ENCODE peak calls at places on chromosomes 1 and 21, in five cellular contexts. Y, U, I, D and X are unnamed samples.

GRCh38 chr1:115133440-115133839 is 44.1 kb upstream of the TSPAN2 start:
- DNase-seq in D (no peak), Y (no peak), U (no peak), I (no peak), X (no peak)

GRCh38 chr1:235050911-235051360 is 77.7 kb downstream of the TOMM20 start:
- DNase-seq in I (no peak), Y (no peak), U (no peak), D (no peak), X (no peak)

GRCh38 chr21:45460611-45461368 is 55.8 kb downstream of the COL18A1 start:
- DNase-seq in I (peak; percentile 61), Y (no peak), D (no peak), U (no peak), X (no peak)

GRCh38 chr1:6912507-6912906 is 127.3 kb downstream of the CAMTA1 start:
- DNase-seq in Y (no peak), I (no peak), D (no peak), U (no peak), X (no peak)

GRCh38 chr1:235642021-235642942 is 7.3 kb downstream of the GNG4 start:
- DNase-seq in I (no peak), U (no peak), D (peak; percentile 56), Y (peak; percentile 42), X (peak; percentile 96)

GRCh38 chr1:23801338-23801748 is 789 bp upstream of the GALE start:
- DNase-seq in I (no peak), Y (no peak), D (peak; percentile 46), U (no peak), X (no peak)

GRCh38 chr1:99737016-99737415 is 29.4 kb downstream of the FRRS1 start:
- DNase-seq in I (peak; percentile 39), Y (no peak), D (peak; percentile 73), U (peak; percentile 39), X (peak; percentile 26)

GRCh38 chr1:3668585-3669300 is 16.4 kb downstream of the TP73 start:
- DNase-seq in U (no peak), Y (no peak), I (no peak), D (peak; percentile 96), X (peak; percentile 86)

GRCh38 chr1:179816196-179816960 is 61.2 kb downstream of the TOR1AIP2 start:
- DNase-seq in Y (no peak), I (no peak), U (no peak), D (no peak), X (no peak)

GRCh38 chr1:221723018-221723917 is 18.6 kb downstream of the DUSP10 start:
- DNase-seq in Y (no peak), D (no peak), I (no peak), U (no peak), X (no peak)

GRCh38 chr1:155080250-155081228 is 1.9 kb downstream of the EFNA3 start:
- DNase-seq in D (peak; percentile 93), I (no peak), U (no peak), Y (no peak), X (no peak)

GRCh38 chr1:205032512-205032911 is 10.5 kb upstream of the CNTN2 start:
- DNase-seq in Y (no peak), D (no peak), I (no peak), U (no peak), X (no peak)

GRCh38 chr1:100037665-100038400 is 68.0 kb downstream of the SLC35A3 start:
- DNase-seq in U (peak; percentile 90), I (peak; percentile 52), Y (peak; percentile 82), D (peak; percentile 85), X (peak; percentile 80)

GRCh38 chr1:17575786-17576584 is 36.5 kb downstream of the ARHGEF10L start:
- DNase-seq in D (no peak), Y (no peak), U (no peak), I (no peak), X (peak; percentile 40)

GRCh38 chr1:167401260-167401873 is 117.0 kb downstream of the CD247 start:
- DNase-seq in U (no peak), D (peak; percentile 65), Y (peak; percentile 14), I (peak; percentile 2), X (peak; percentile 64)

GRCh38 chr1:245008761-245009160 is 144.4 kb upstream of the HNRNPU start:
- DNase-seq in U (no peak), I (no peak), D (no peak), Y (no peak), X (no peak)

GRCh38 chr1:162196387-162196786 is 126.9 kb downstream of the NOS1AP start:
- DNase-seq in I (no peak), U (no peak), Y (no peak), D (no peak), X (no peak)

GRCh38 chr1:233111731-233112130 is 161.3 kb downstream of the NTPCR start:
- DNase-seq in I (no peak), U (no peak), Y (no peak), D (no peak), X (no peak)

GRCh38 chr21:34537838-34538237 is 25.8 kb upstream of the KCNE1 start:
- DNase-seq in U (no peak), I (no peak), Y (no peak), D (no peak), X (no peak)

GRCh38 chr1:3858231-3858981 is 1.1 kb downstream of the DFFB start:
- DNase-seq in U (peak; percentile 68), I (no peak), Y (no peak), D (peak; percentile 1), X (peak; percentile 36)

GRCh38 chr1:224534731-224535130 is 81.4 kb upstream of the CNIH3 start:
- DNase-seq in I (no peak), D (peak; percentile 85), Y (no peak), U (no peak), X (no peak)

GRCh38 chr1:157363660-157364140 is 188.6 kb downstream of the FCRL5 start:
- DNase-seq in D (no peak), U (no peak), I (no peak), Y (no peak), X (peak; percentile 23)

GRCh38 chr1:3650248-3651010 is 526 bp upstream of the WRAP73 start:
- DNase-seq in Y (no peak), I (no peak), D (no peak), U (no peak), X (no peak)

GRCh38 chr21:44376606-44377005 is 23.2 kb downstream of the TRPM2 start:
- DNase-seq in D (no peak), Y (no peak), U (no peak), I (no peak), X (no peak)

GRCh38 chr1:19013826-19014548 is 57.5 kb upstream of the IFFO2 start:
- DNase-seq in I (no peak), D (no peak), U (no peak), Y (no peak), X (peak; percentile 41)

GRCh38 chr1:58466618-58467241 is 79.8 kb downstream of the OMA1 start:
- DNase-seq in Y (no peak), I (no peak), U (no peak), D (no peak), X (no peak)